ENCODE peak calls at places on chromosomes 11 and 22, in eight cellular contexts. One of them, this sample, is unnamed.

GRCh38 chr22:27991586-27992293 is 72.7 kb upstream of the PITPNB start:
- DNase-seq in smooth muscle cell of the brain vasculature: no peak
- DNase-seq in SHP77: no peak
- DNase-seq in NCI-H1930: no peak
- DNase-seq in SW 1271: no peak
- DNase-seq in ACHN: no peak
- DNase-seq in stimulated activated CD4-positive, alpha-beta T cell treated with anti-CD3 and anti-CD28 coated beads, TNF-alpha, amount 100 ng/mL, for 4 hours: no peak
- DNase-seq in head of caudate nucleus: no peak
- DNase-seq in this sample: no peak

GRCh38 chr11:1304376-1304775 is 5.1 kb downstream of the TOLLIP start:
- DNase-seq in stimulated activated CD4-positive, alpha-beta T cell treated with anti-CD3 and anti-CD28 coated beads, TNF-alpha, amount 100 ng/mL, for 4 hours: no peak
- DNase-seq in NCI-H1930: no peak
- DNase-seq in ACHN: peak
- DNase-seq in SW 1271: no peak
- DNase-seq in smooth muscle cell of the brain vasculature: no peak
- DNase-seq in head of caudate nucleus: no peak
- DNase-seq in SHP77: no peak
- DNase-seq in this sample: no peak

GRCh38 chr22:48630444-48630777 is 1197.3 kb downstream of the BRD1 start:
- DNase-seq in NCI-H1930: no peak
- DNase-seq in SW 1271: no peak
- DNase-seq in SHP77: no peak
- DNase-seq in stimulated activated CD4-positive, alpha-beta T cell treated with anti-CD3 and anti-CD28 coated beads, TNF-alpha, amount 100 ng/mL, for 4 hours: no peak
- DNase-seq in ACHN: no peak
- DNase-seq in head of caudate nucleus: no peak
- DNase-seq in smooth muscle cell of the brain vasculature: no peak
- DNase-seq in this sample: no peak

GRCh38 chr11:95584180-95584579 is 205.4 kb downstream of the FAM76B start:
- DNase-seq in stimulated activated CD4-positive, alpha-beta T cell treated with anti-CD3 and anti-CD28 coated beads, TNF-alpha, amount 100 ng/mL, for 4 hours: no peak
- DNase-seq in NCI-H1930: no peak
- DNase-seq in SHP77: no peak
- DNase-seq in SW 1271: no peak
- DNase-seq in smooth muscle cell of the brain vasculature: no peak
- DNase-seq in ACHN: no peak
- DNase-seq in head of caudate nucleus: no peak
- DNase-seq in this sample: no peak

GRCh38 chr11:28581286-28582242 is 473.4 kb downstream of the METTL15 start:
- DNase-seq in smooth muscle cell of the brain vasculature: no peak
- DNase-seq in NCI-H1930: no peak
- DNase-seq in ACHN: no peak
- DNase-seq in SHP77: no peak
- DNase-seq in SW 1271: no peak
- DNase-seq in head of caudate nucleus: peak
- DNase-seq in stimulated activated CD4-positive, alpha-beta T cell treated with anti-CD3 and anti-CD28 coated beads, TNF-alpha, amount 100 ng/mL, for 4 hours: no peak
- DNase-seq in this sample: no peak

GRCh38 chr11:84901986-84902385 is 725.2 kb downstream of the DLG2 start:
- DNase-seq in NCI-H1930: no peak
- DNase-seq in stimulated activated CD4-positive, alpha-beta T cell treated with anti-CD3 and anti-CD28 coated beads, TNF-alpha, amount 100 ng/mL, for 4 hours: no peak
- DNase-seq in head of caudate nucleus: no peak
- DNase-seq in smooth muscle cell of the brain vasculature: no peak
- DNase-seq in ACHN: no peak
- DNase-seq in SHP77: no peak
- DNase-seq in SW 1271: no peak
- DNase-seq in this sample: no peak

GRCh38 chr22:29734853-29735252 is 15.1 kb downstream of the CABP7 start:
- DNase-seq in SW 1271: no peak
- DNase-seq in SHP77: no peak
- DNase-seq in smooth muscle cell of the brain vasculature: no peak
- DNase-seq in head of caudate nucleus: no peak
- DNase-seq in NCI-H1930: no peak
- DNase-seq in ACHN: no peak
- DNase-seq in stimulated activated CD4-positive, alpha-beta T cell treated with anti-CD3 and anti-CD28 coated beads, TNF-alpha, amount 100 ng/mL, for 4 hours: no peak
- DNase-seq in this sample: no peak

GRCh38 chr22:22552630-22553029 is 6.4 kb downstream of the PRAME start:
- DNase-seq in smooth muscle cell of the brain vasculature: no peak
- DNase-seq in SHP77: no peak
- DNase-seq in SW 1271: no peak
- DNase-seq in NCI-H1930: no peak
- DNase-seq in ACHN: no peak
- DNase-seq in head of caudate nucleus: no peak
- DNase-seq in stimulated activated CD4-positive, alpha-beta T cell treated with anti-CD3 and anti-CD28 coated beads, TNF-alpha, amount 100 ng/mL, for 4 hours: no peak
- DNase-seq in this sample: no peak

GRCh38 chr11:122138759-122139594 is 23.0 kb upstream of the BLID start:
- DNase-seq in SW 1271: no peak
- DNase-seq in smooth muscle cell of the brain vasculature: no peak
- DNase-seq in ACHN: no peak
- DNase-seq in NCI-H1930: no peak
- DNase-seq in SHP77: no peak
- DNase-seq in head of caudate nucleus: no peak
- DNase-seq in stimulated activated CD4-positive, alpha-beta T cell treated with anti-CD3 and anti-CD28 coated beads, TNF-alpha, amount 100 ng/mL, for 4 hours: no peak
- DNase-seq in this sample: no peak

GRCh38 chr11:6735306-6735705 is 36.5 kb downstream of the OR2AG2 start:
- DNase-seq in SW 1271: no peak
- DNase-seq in NCI-H1930: no peak
- DNase-seq in head of caudate nucleus: no peak
- DNase-seq in stimulated activated CD4-positive, alpha-beta T cell treated with anti-CD3 and anti-CD28 coated beads, TNF-alpha, amount 100 ng/mL, for 4 hours: no peak
- DNase-seq in smooth muscle cell of the brain vasculature: no peak
- DNase-seq in ACHN: peak
- DNase-seq in SHP77: no peak
- DNase-seq in this sample: no peak

GRCh38 chr11:59669611-59670009 is 773 bp upstream of the PATL1 start:
- DNase-seq in smooth muscle cell of the brain vasculature: no peak
- DNase-seq in NCI-H1930: no peak
- DNase-seq in SHP77: no peak
- DNase-seq in head of caudate nucleus: peak
- DNase-seq in ACHN: peak
- DNase-seq in SW 1271: no peak
- DNase-seq in stimulated activated CD4-positive, alpha-beta T cell treated with anti-CD3 and anti-CD28 coated beads, TNF-alpha, amount 100 ng/mL, for 4 hours: no peak
- DNase-seq in this sample: no peak

GRCh38 chr11:19739872-19740271 is 27.2 kb downstream of the NAV2 start:
- DNase-seq in SW 1271: no peak
- DNase-seq in SHP77: no peak
- DNase-seq in stimulated activated CD4-positive, alpha-beta T cell treated with anti-CD3 and anti-CD28 coated beads, TNF-alpha, amount 100 ng/mL, for 4 hours: no peak
- DNase-seq in NCI-H1930: no peak
- DNase-seq in head of caudate nucleus: peak
- DNase-seq in smooth muscle cell of the brain vasculature: no peak
- DNase-seq in ACHN: peak
- DNase-seq in this sample: no peak

GRCh38 chr11:123472236-123472935 is 42.3 kb downstream of the GRAMD1B start:
- DNase-seq in head of caudate nucleus: no peak
- DNase-seq in smooth muscle cell of the brain vasculature: no peak
- DNase-seq in NCI-H1930: no peak
- DNase-seq in SW 1271: no peak
- DNase-seq in stimulated activated CD4-positive, alpha-beta T cell treated with anti-CD3 and anti-CD28 coated beads, TNF-alpha, amount 100 ng/mL, for 4 hours: no peak
- DNase-seq in ACHN: no peak
- DNase-seq in SHP77: no peak
- DNase-seq in this sample: no peak

GRCh38 chr11:64747961-64748715 is 4.2 kb upstream of the RASGRP2 start:
- DNase-seq in head of caudate nucleus: no peak
- DNase-seq in ACHN: no peak
- DNase-seq in NCI-H1930: no peak
- DNase-seq in SHP77: no peak
- DNase-seq in stimulated activated CD4-positive, alpha-beta T cell treated with anti-CD3 and anti-CD28 coated beads, TNF-alpha, amount 100 ng/mL, for 4 hours: no peak
- DNase-seq in smooth muscle cell of the brain vasculature: no peak
- DNase-seq in SW 1271: no peak
- DNase-seq in this sample: no peak

GRCh38 chr11:57277845-57278720 is 41.0 kb upstream of the APLNR start:
- DNase-seq in NCI-H1930: no peak
- DNase-seq in SHP77: peak
- DNase-seq in SW 1271: no peak
- DNase-seq in ACHN: peak
- DNase-seq in smooth muscle cell of the brain vasculature: peak
- DNase-seq in stimulated activated CD4-positive, alpha-beta T cell treated with anti-CD3 and anti-CD28 coated beads, TNF-alpha, amount 100 ng/mL, for 4 hours: no peak
- DNase-seq in head of caudate nucleus: peak
- DNase-seq in this sample: no peak

GRCh38 chr11:45674481-45675190 is 9.2 kb upstream of the CHST1 start:
- DNase-seq in stimulated activated CD4-positive, alpha-beta T cell treated with anti-CD3 and anti-CD28 coated beads, TNF-alpha, amount 100 ng/mL, for 4 hours: no peak
- DNase-seq in ACHN: no peak
- DNase-seq in SHP77: no peak
- DNase-seq in smooth muscle cell of the brain vasculature: no peak
- DNase-seq in SW 1271: no peak
- DNase-seq in NCI-H1930: no peak
- DNase-seq in head of caudate nucleus: no peak
- DNase-seq in this sample: no peak

GRCh38 chr11:11798586-11799438 is 43.0 kb upstream of the USP47 start:
- DNase-seq in ACHN: peak
- DNase-seq in head of caudate nucleus: no peak
- DNase-seq in stimulated activated CD4-positive, alpha-beta T cell treated with anti-CD3 and anti-CD28 coated beads, TNF-alpha, amount 100 ng/mL, for 4 hours: peak
- DNase-seq in NCI-H1930: peak
- DNase-seq in smooth muscle cell of the brain vasculature: peak
- DNase-seq in SW 1271: peak
- DNase-seq in SHP77: peak
- DNase-seq in this sample: peak

GRCh38 chr11:469684-470667 is 19.9 kb downstream of the PTDSS2 start:
- DNase-seq in SW 1271: no peak
- DNase-seq in NCI-H1930: no peak
- DNase-seq in stimulated activated CD4-positive, alpha-beta T cell treated with anti-CD3 and anti-CD28 coated beads, TNF-alpha, amount 100 ng/mL, for 4 hours: no peak
- DNase-seq in smooth muscle cell of the brain vasculature: peak
- DNase-seq in head of caudate nucleus: peak
- DNase-seq in SHP77: peak
- DNase-seq in ACHN: no peak
- DNase-seq in this sample: no peak